ENCODE peak calls at places on chromosomes 1 and 21, in eight cellular contexts. Z is GM10248, M is breast epithelium, E is posterior cingulate gyrus, U is stomach, S is GM06990, N is body of pancreas, T is GM04504. B is an unnamed sample.

GRCh38 chr21:41520560-41521442 is 12.8 kb upstream of the TMPRSS2 start:
- DNase-seq in Z (peak), M (no peak), E (no peak), U (peak), S (no peak), N (no peak), T (no peak), B (no peak)

GRCh38 chr1:53549781-53550180 is 90.6 kb downstream of the DMRTB1 start:
- DNase-seq in Z (no peak), M (no peak), E (no peak), U (no peak), S (no peak), N (no peak), T (no peak), B (no peak)

GRCh38 chr21:37916795-37917142 is 512 bp upstream of the KCNJ6 start:
- DNase-seq in Z (no peak), M (no peak), E (peak), U (no peak), S (no peak), N (no peak), T (no peak), B (no peak)

GRCh38 chr1:55064861-55065263 is 25.5 kb downstream of the PCSK9 start:
- DNase-seq in Z (no peak), M (no peak), E (no peak), U (peak), S (no peak), N (no peak), T (peak), B (no peak)

GRCh38 chr1:232625319-232625868 is 4.5 kb downstream of the SIPA1L2 start:
- DNase-seq in Z (no peak), M (no peak), E (no peak), U (no peak), S (no peak), N (no peak), T (no peak), B (no peak)

GRCh38 chr1:227604446-227604845 is 41.1 kb downstream of the ZNF678 start:
- DNase-seq in Z (no peak), M (no peak), E (no peak), U (no peak), S (no peak), N (no peak), T (no peak), B (no peak)

GRCh38 chr21:36698160-36699025 is 522 bp upstream of the SIM2 start:
- DNase-seq in Z (peak), M (no peak), E (no peak), U (peak), S (no peak), N (no peak), T (no peak), B (peak)

GRCh38 chr1:41695118-41695517 is 210.6 kb upstream of the EDN2 start:
- DNase-seq in Z (no peak), M (no peak), E (no peak), U (peak), S (no peak), N (peak), T (no peak), B (no peak)

GRCh38 chr1:56459260-56459659 is 120.1 kb downstream of the PLPP3 start:
- DNase-seq in Z (no peak), M (no peak), E (no peak), U (no peak), S (no peak), N (no peak), T (no peak), B (no peak)

GRCh38 chr1:5908461-5909375 is 83.5 kb downstream of the NPHP4 start:
- DNase-seq in Z (no peak), M (no peak), E (peak), U (no peak), S (no peak), N (no peak), T (no peak), B (no peak)

B was measured in GM13977.